ENCODE peak calls at places on chromosome 2, in eight cellular contexts. C is EH, D is GM04504, Y is prostate gland, I is Ammon's horn, E is NCI-H524, R is RPMI8226, Q is HTR-8/SVneo. J is an unnamed sample.

GRCh38 chr2:225009768-225010167 is 32.5 kb downstream of the DOCK10 start:
- DNase-seq in D (no peak), I (no peak), C (no peak), R (no peak), Q (no peak), E (no peak), Y (no peak), J (no peak)

GRCh38 chr2:131042161-131042775 is 51.0 kb downstream of the FAM168B start:
- DNase-seq in Y (no peak), I (peak), D (no peak), C (peak), E (no peak), Q (no peak), R (no peak), J (no peak)

GRCh38 chr2:129740504-129740903 is 239.0 kb upstream of the RAB6C start:
- DNase-seq in E (no peak), Q (no peak), I (no peak), Y (no peak), C (no peak), D (no peak), R (no peak), J (no peak)

GRCh38 chr2:101125374-101125773 is 25.8 kb downstream of the TBC1D8 start:
- DNase-seq in Q (peak), I (no peak), D (no peak), R (no peak), E (no peak), Y (no peak), C (peak), J (peak)

GRCh38 chr2:29360016-29360784 is 245.0 kb downstream of the CLIP4 start:
- DNase-seq in C (no peak), Y (no peak), E (no peak), I (no peak), R (no peak), D (no peak), Q (no peak), J (no peak)

GRCh38 chr2:226213717-226214116 is 585.9 kb downstream of the IRS1 start:
- DNase-seq in C (peak), E (no peak), Q (peak), Y (no peak), D (peak), R (no peak), I (no peak), J (peak)

GRCh38 chr2:120308038-120308910 is 37.7 kb upstream of the INHBB start:
- DNase-seq in C (no peak), Q (no peak), E (no peak), I (no peak), Y (no peak), R (no peak), D (no peak), J (no peak)

GRCh38 chr2:197306691-197307030 is 3.9 kb downstream of the ANKRD44 start:
- DNase-seq in Q (no peak), E (no peak), I (peak), D (no peak), Y (peak), C (no peak), R (peak), J (no peak)

GRCh38 chr2:3575534-3576324 is 669 bp downstream of the RPS7 start:
- DNase-seq in Y (peak), D (no peak), Q (no peak), I (no peak), C (peak), R (peak), E (no peak), J (no peak)

GRCh38 chr2:37149626-37150322 is 7.0 kb downstream of the EIF2AK2 start:
- DNase-seq in E (no peak), I (no peak), Y (no peak), C (no peak), Q (no peak), R (no peak), D (no peak), J (no peak)

GRCh38 chr2:211161236-211161635 is 604.8 kb downstream of the CPS1 start:
- DNase-seq in R (no peak), E (no peak), Y (no peak), Q (no peak), D (no peak), C (peak), I (no peak), J (no peak)

GRCh38 chr2:32772623-32773221 is 144.9 kb downstream of the TTC27 start:
- DNase-seq in D (peak), Y (no peak), R (peak), E (peak), I (peak), Q (peak), C (peak), J (peak)

GRCh38 chr2:217076651-217077232 is 216.9 kb upstream of the TNP1 start:
- DNase-seq in I (no peak), E (no peak), C (no peak), D (no peak), R (no peak), Y (no peak), Q (no peak), J (no peak)

GRCh38 chr2:241372376-241372992 is 16.4 kb downstream of the FARP2 start:
- DNase-seq in D (no peak), Q (no peak), C (no peak), R (no peak), E (no peak), I (peak), Y (no peak), J (no peak)

GRCh38 chr2:241180495-241180894 is 8.0 kb upstream of the ANO7 start:
- DNase-seq in R (no peak), C (no peak), Y (no peak), E (no peak), Q (no peak), D (no peak), I (no peak), J (no peak)

J was measured in HS-5.